ENCODE peak calls at places on chromosomes 6 and 20, in five cellular contexts. Q is GM12892, X is heart left ventricle, R is GM12891, U is ovary. B is an unnamed sample.

GRCh38 chr6:53496797-53497196 is 48.1 kb downstream of the GCLC start:
- DNase-seq in Q (no peak), U (no peak), X (no peak), R (no peak), B (peak; percentile 65)

GRCh38 chr6:31114970-31115849 is 610 bp downstream of the PSORS1C1 start:
- DNase-seq in U (no peak), Q (no peak), X (no peak), R (no peak), B (no peak)

GRCh38 chr6:158570681-158570962 is 10.7 kb downstream of the TMEM181 start:
- DNase-seq in X (no peak), U (no peak), R (no peak), Q (no peak), B (no peak)

GRCh38 chr20:60117040-60117439 is 158.8 kb downstream of the CDH26 start:
- DNase-seq in U (no peak), R (no peak), Q (no peak), X (no peak), B (no peak)

GRCh38 chr20:14937021-14937420 is 599.6 kb upstream of the FLRT3 start:
- DNase-seq in X (no peak), R (no peak), Q (no peak), U (no peak), B (no peak)

GRCh38 chr20:33945391-33946079 is 48.2 kb upstream of the RALY start:
- DNase-seq in Q (no peak), X (no peak), R (no peak), U (no peak), B (peak; percentile 38)

GRCh38 chr6:125229080-125229479 is 72.7 kb downstream of the HDDC2 start:
- DNase-seq in Q (no peak), U (no peak), X (no peak), R (no peak), B (no peak)

GRCh38 chr6:28618889-28619555 is 93.3 kb downstream of the GPX5 start:
- DNase-seq in Q (no peak), X (no peak), R (no peak), U (no peak), B (no peak)

GRCh38 chr6:7818480-7819165 is 92.0 kb downstream of the TXNDC5 start:
- DNase-seq in Q (no peak), U (no peak), R (no peak), X (peak; percentile 55), B (no peak)

GRCh38 chr6:7203939-7204338 is 96.2 kb downstream of the RREB1 start:
- DNase-seq in U (no peak), Q (no peak), R (no peak), X (no peak), B (no peak)

GRCh38 chr6:34543421-34543820 is 12.7 kb downstream of the SPDEF start:
- DNase-seq in Q (no peak), X (no peak), U (no peak), R (no peak), B (peak; percentile 60)

GRCh38 chr20:53818457-53819177 is 225.0 kb upstream of the ZNF217 start:
- DNase-seq in X (no peak), R (no peak), U (no peak), Q (no peak), B (no peak)

GRCh38 chr20:9294081-9294480 is 220.3 kb upstream of the LAMP5 start:
- DNase-seq in Q (no peak), U (no peak), R (no peak), X (no peak), B (no peak)

GRCh38 chr6:131173680-131174079 is 38.4 kb downstream of the AKAP7 start:
- DNase-seq in Q (no peak), U (no peak), X (no peak), R (no peak), B (no peak)

GRCh38 chr6:87155920-87156600 is 695 bp downstream of the ZNF292 start:
- DNase-seq in Q (no peak), X (peak; percentile 56), U (peak; percentile 36), R (no peak), B (peak; percentile 19)

GRCh38 chr6:2257358-2257757 is 12.0 kb upstream of the GMDS start:
- DNase-seq in R (no peak), X (no peak), U (no peak), Q (no peak), B (no peak)

GRCh38 chr6:53440331-53440730 is 91.6 kb upstream of the ELOVL5 start:
- DNase-seq in Q (no peak), R (no peak), U (no peak), X (no peak), B (no peak)

GRCh38 chr20:51529027-51529749 is 13.3 kb downstream of the NFATC2 start:
- DNase-seq in Q (no peak), U (no peak), R (no peak), X (no peak), B (no peak)

GRCh38 chr6:167697316-167697715 is 129.4 kb upstream of the AFDN start:
- DNase-seq in R (no peak), U (no peak), Q (no peak), X (no peak), B (no peak)

GRCh38 chr20:50877232-50877631 is 54.0 kb downstream of the ADNP start:
- DNase-seq in U (no peak), R (no peak), X (no peak), Q (no peak), B (no peak)

GRCh38 chr6:167797079-167797870 is 29.4 kb upstream of the AFDN start:
- DNase-seq in R (no peak), X (no peak), U (no peak), Q (no peak), B (no peak)

GRCh38 chr6:143271024-143271423 is 179.5 kb downstream of the ADAT2 start:
- DNase-seq in X (peak; percentile 50), R (no peak), Q (no peak), U (peak; percentile 54), B (no peak)

GRCh38 chr20:47606414-47607207 is 104.9 kb downstream of the NCOA3 start:
- DNase-seq in X (no peak), U (no peak), R (no peak), Q (no peak), B (no peak)
- TF ChIP-seq POLR2A in X (no peak), U (no peak), R (no peak), Q (no peak), B (no peak)

GRCh38 chr6:144585217-144585814 is 300.2 kb downstream of the UTRN start:
- DNase-seq in X (no peak), R (no peak), U (no peak), Q (no peak), B (no peak)
- TF ChIP-seq POLR2A in X (no peak), R (no peak), U (no peak), Q (no peak), B (no peak)

GRCh38 chr6:40714143-40714542 is 127.0 kb upstream of the LRFN2 start:
- DNase-seq in X (no peak), Q (no peak), U (no peak), R (no peak), B (no peak)

GRCh38 chr6:40708049-40708448 is 120.9 kb upstream of the LRFN2 start:
- DNase-seq in R (no peak), U (no peak), Q (no peak), X (no peak), B (no peak)

GRCh38 chr6:40713002-40713719 is 126.0 kb upstream of the LRFN2 start:
- DNase-seq in X (no peak), U (no peak), R (no peak), Q (no peak), B (no peak)

GRCh38 chr6:40714576-40715500 is 127.7 kb upstream of the LRFN2 start:
- DNase-seq in U (no peak), Q (no peak), X (no peak), R (no peak), B (no peak)

GRCh38 chr6:40710626-40711354 is 123.6 kb upstream of the LRFN2 start:
- DNase-seq in X (no peak), R (no peak), U (no peak), Q (no peak), B (no peak)
- TF ChIP-seq POLR2A in X (no peak), R (no peak), U (no peak), Q (no peak), B (no peak)

GRCh38 chr20:31602779-31603441 is 2.2 kb upstream of the ID1 start:
- DNase-seq in X (no peak), Q (no peak), U (no peak), R (no peak), B (no peak)

GRCh38 chr20:31605031-31605901 is at the start of gene ID1:
- DNase-seq in X (peak; percentile 96), R (peak; percentile 89), U (peak; percentile 92), Q (peak; percentile 89), B (peak; percentile 82)

GRCh38 chr20:31604567-31605030 is 490 bp upstream of the ID1 start:
- DNase-seq in U (no peak), R (no peak), Q (no peak), X (no peak), B (no peak)

GRCh38 chr20:31602430-31602778 is 2.7 kb upstream of the ID1 start:
- DNase-seq in R (no peak), X (no peak), U (no peak), Q (no peak), B (no peak)

DNA sequence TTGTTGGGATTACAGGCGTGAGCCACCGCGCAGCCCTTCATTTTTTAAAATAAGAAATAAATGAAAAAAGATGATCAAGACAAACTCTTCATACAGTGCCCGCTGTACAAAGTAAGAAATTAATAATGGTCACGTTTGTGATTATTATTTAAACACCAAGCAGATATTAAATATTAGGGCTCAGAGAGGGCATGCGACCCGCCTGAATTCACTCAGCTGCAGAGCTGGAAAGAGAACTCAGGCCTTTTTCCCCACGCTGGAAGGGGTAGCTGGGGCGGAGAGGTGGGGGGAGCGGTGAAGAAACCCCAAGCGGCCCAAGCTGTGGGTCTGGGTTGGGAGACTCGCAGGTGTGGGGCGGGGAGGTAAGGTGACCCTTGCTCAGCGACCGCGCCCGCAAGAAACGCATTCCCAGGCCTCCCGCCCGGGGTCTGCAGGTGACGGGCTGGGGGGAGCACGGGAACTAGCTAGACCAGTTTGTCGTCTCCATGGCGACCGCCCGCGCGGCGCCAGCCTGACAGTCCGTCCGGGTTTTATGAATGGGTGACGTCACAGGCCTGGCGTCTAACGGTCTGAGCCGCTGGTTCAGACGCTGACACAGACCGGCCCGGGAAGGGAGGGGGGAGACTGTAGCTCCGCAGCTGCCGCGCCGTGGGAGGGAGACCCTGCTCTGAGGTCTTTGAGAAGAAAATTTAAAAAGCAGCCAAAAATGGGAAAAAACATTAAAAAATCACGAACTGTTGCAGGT is 1.1 kb upstream of the ID1 start:
- DNase-seq in R (peak; percentile 82), Q (peak; percentile 75), X (peak; percentile 97), U (peak; percentile 88), B (peak; percentile 70)
- TF ChIP-seq POLR2A in R (no peak), Q (no peak), X (peak; percentile 85), U (peak; percentile 41), B (peak; percentile 80)